ENCODE peak calls at places on chromosomes 5 and 9, in six cellular contexts. One of them, this sample, is unnamed.

GRCh38 chr5:107698286-107698685 is 27.5 kb upstream of the EFNA5 start:
- DNase-seq in breast epithelium: no peak
- DNase-seq in hepatocyte: no peak
- DNase-seq in HFF-Myc: no peak
- DNase-seq in IMR-90: peak
- DNase-seq in A549: no peak
- DNase-seq in this sample: no peak

GRCh38 chr5:134127376-134127861 is 12.9 kb downstream of the TCF7 start:
- DNase-seq in breast epithelium: no peak
- DNase-seq in hepatocyte: no peak
- DNase-seq in HFF-Myc: no peak
- DNase-seq in IMR-90: peak
- DNase-seq in A549: no peak
- DNase-seq in this sample: no peak

GRCh38 chr9:13481274-13481673 is 201.8 kb upstream of the MPDZ start:
- DNase-seq in breast epithelium: no peak
- DNase-seq in hepatocyte: no peak
- DNase-seq in HFF-Myc: no peak
- DNase-seq in IMR-90: no peak
- DNase-seq in A549: no peak
- DNase-seq in this sample: no peak

GRCh38 chr5:176778921-176779465 is 31.4 kb upstream of the UNC5A start:
- DNase-seq in breast epithelium: peak
- DNase-seq in hepatocyte: no peak
- DNase-seq in HFF-Myc: no peak
- DNase-seq in IMR-90: no peak
- DNase-seq in A549: no peak
- DNase-seq in this sample: no peak

GRCh38 chr5:111183064-111183463 is 41.1 kb upstream of the CAMK4 start:
- DNase-seq in breast epithelium: no peak
- DNase-seq in hepatocyte: no peak
- DNase-seq in HFF-Myc: no peak
- DNase-seq in IMR-90: no peak
- DNase-seq in A549: no peak
- DNase-seq in this sample: no peak

GRCh38 chr9:93307468-93308157 is 123.7 kb downstream of the WNK2 start:
- DNase-seq in breast epithelium: no peak
- DNase-seq in hepatocyte: no peak
- DNase-seq in HFF-Myc: no peak
- DNase-seq in IMR-90: no peak
- DNase-seq in A549: no peak
- DNase-seq in this sample: no peak

GRCh38 chr5:172658869-172659513 is 17.9 kb downstream of the NEURL1B start:
- DNase-seq in breast epithelium: no peak
- DNase-seq in hepatocyte: no peak
- DNase-seq in HFF-Myc: no peak
- DNase-seq in IMR-90: peak
- DNase-seq in A549: no peak
- DNase-seq in this sample: no peak

GRCh38 chr5:52988335-52989024 is 672 bp upstream of the ITGA2 start:
- DNase-seq in breast epithelium: no peak
- DNase-seq in hepatocyte: peak
- DNase-seq in HFF-Myc: no peak
- DNase-seq in IMR-90: no peak
- DNase-seq in A549: no peak
- DNase-seq in this sample: no peak

GRCh38 chr9:85045271-85045670 is 375.7 kb downstream of the NTRK2 start:
- DNase-seq in breast epithelium: no peak
- DNase-seq in hepatocyte: no peak
- DNase-seq in HFF-Myc: no peak
- DNase-seq in IMR-90: no peak
- DNase-seq in A549: peak
- DNase-seq in this sample: no peak

GRCh38 chr9:134488251-134488900 is 153.2 kb upstream of the COL5A1 start:
- DNase-seq in breast epithelium: peak
- DNase-seq in hepatocyte: no peak
- DNase-seq in HFF-Myc: no peak
- DNase-seq in IMR-90: no peak
- DNase-seq in A549: no peak
- DNase-seq in this sample: no peak

GRCh38 chr5:139831624-139832023 is 36.0 kb downstream of the PSD2 start:
- DNase-seq in breast epithelium: no peak
- DNase-seq in hepatocyte: no peak
- DNase-seq in HFF-Myc: no peak
- DNase-seq in IMR-90: no peak
- DNase-seq in A549: no peak
- DNase-seq in this sample: no peak

GRCh38 chr9:96462538-96462937 is 12.6 kb downstream of the HABP4 start:
- DNase-seq in breast epithelium: no peak
- DNase-seq in hepatocyte: no peak
- DNase-seq in HFF-Myc: no peak
- DNase-seq in IMR-90: no peak
- DNase-seq in A549: no peak
- DNase-seq in this sample: no peak

GRCh38 chr9:72149231-72149975 is at the start of gene GDA:
- DNase-seq in breast epithelium: no peak
- DNase-seq in hepatocyte: peak
- DNase-seq in HFF-Myc: no peak
- DNase-seq in IMR-90: no peak
- DNase-seq in A549: peak
- DNase-seq in this sample: no peak

GRCh38 chr5:132082329-132083023 is 8.9 kb downstream of the CSF2 start:
- DNase-seq in breast epithelium: no peak
- DNase-seq in hepatocyte: no peak
- DNase-seq in HFF-Myc: no peak
- DNase-seq in IMR-90: no peak
- DNase-seq in A549: no peak
- DNase-seq in this sample: no peak

GRCh38 chr9:105457560-105458294 is 9.9 kb downstream of the FSD1L start:
- DNase-seq in breast epithelium: no peak
- DNase-seq in hepatocyte: no peak
- DNase-seq in HFF-Myc: no peak
- DNase-seq in IMR-90: no peak
- DNase-seq in A549: no peak
- DNase-seq in this sample: no peak

GRCh38 chr5:148858106-148858505 is 31.7 kb downstream of the ADRB2 start:
- DNase-seq in breast epithelium: no peak
- DNase-seq in hepatocyte: no peak
- DNase-seq in HFF-Myc: no peak
- DNase-seq in IMR-90: no peak
- DNase-seq in A549: no peak
- DNase-seq in this sample: no peak

GRCh38 chr5:179817071-179817840 is 3.4 kb upstream of the SQSTM1 start:
- DNase-seq in breast epithelium: no peak
- DNase-seq in hepatocyte: no peak
- DNase-seq in HFF-Myc: no peak
- DNase-seq in IMR-90: no peak
- DNase-seq in A549: no peak
- DNase-seq in this sample: no peak

GRCh38 chr9:128260340-128260739 is 15.5 kb downstream of the GOLGA2 start:
- DNase-seq in breast epithelium: no peak
- DNase-seq in hepatocyte: no peak
- DNase-seq in HFF-Myc: no peak
- DNase-seq in IMR-90: no peak
- DNase-seq in A549: no peak
- DNase-seq in this sample: no peak

GRCh38 chr9:128257907-128258306 is 17.9 kb downstream of the GOLGA2 start:
- DNase-seq in breast epithelium: no peak
- DNase-seq in hepatocyte: no peak
- DNase-seq in HFF-Myc: no peak
- DNase-seq in IMR-90: no peak
- DNase-seq in A549: no peak
- DNase-seq in this sample: no peak

GRCh38 chr9:128258326-128258725 is 17.5 kb downstream of the GOLGA2 start:
- DNase-seq in breast epithelium: no peak
- DNase-seq in hepatocyte: no peak
- DNase-seq in HFF-Myc: no peak
- DNase-seq in IMR-90: no peak
- DNase-seq in A549: no peak
- DNase-seq in this sample: no peak

GRCh38 chr9:128257086-128257825 is 18.6 kb downstream of the GOLGA2 start:
- DNase-seq in breast epithelium: no peak
- DNase-seq in hepatocyte: no peak
- DNase-seq in HFF-Myc: no peak
- DNase-seq in IMR-90: no peak
- DNase-seq in A549: no peak
- DNase-seq in this sample: no peak

GRCh38 chr9:128259156-128259555 is 16.7 kb downstream of the GOLGA2 start:
- DNase-seq in breast epithelium: no peak
- DNase-seq in hepatocyte: no peak
- DNase-seq in HFF-Myc: no peak
- DNase-seq in IMR-90: no peak
- DNase-seq in A549: no peak
- DNase-seq in this sample: no peak
- TF ChIP-seq CTCF in breast epithelium: no peak
- TF ChIP-seq CTCF in hepatocyte: no peak
- TF ChIP-seq CTCF in HFF-Myc: no peak
- TF ChIP-seq CTCF in IMR-90: no peak
- TF ChIP-seq CTCF in A549: no peak
- TF ChIP-seq CTCF in this sample: no peak

GRCh38 chr9:20697021-20697719 is 13.1 kb downstream of the FOCAD start:
- DNase-seq in breast epithelium: no peak
- DNase-seq in hepatocyte: no peak
- DNase-seq in HFF-Myc: no peak
- DNase-seq in IMR-90: no peak
- DNase-seq in A549: no peak
- DNase-seq in this sample: no peak

GRCh38 chr9:20693068-20693467 is 9.0 kb downstream of the FOCAD start:
- DNase-seq in breast epithelium: no peak
- DNase-seq in hepatocyte: peak
- DNase-seq in HFF-Myc: no peak
- DNase-seq in IMR-90: no peak
- DNase-seq in A549: no peak
- DNase-seq in this sample: no peak

GRCh38 chr9:20689833-20690232 is 5.8 kb downstream of the FOCAD start:
- DNase-seq in breast epithelium: no peak
- DNase-seq in hepatocyte: no peak
- DNase-seq in HFF-Myc: no peak
- DNase-seq in IMR-90: no peak
- DNase-seq in A549: no peak
- DNase-seq in this sample: no peak

GRCh38 chr9:20694248-20694647 is 10.2 kb downstream of the FOCAD start:
- DNase-seq in breast epithelium: no peak
- DNase-seq in hepatocyte: no peak
- DNase-seq in HFF-Myc: no peak
- DNase-seq in IMR-90: no peak
- DNase-seq in A549: no peak
- DNase-seq in this sample: no peak

DNA sequence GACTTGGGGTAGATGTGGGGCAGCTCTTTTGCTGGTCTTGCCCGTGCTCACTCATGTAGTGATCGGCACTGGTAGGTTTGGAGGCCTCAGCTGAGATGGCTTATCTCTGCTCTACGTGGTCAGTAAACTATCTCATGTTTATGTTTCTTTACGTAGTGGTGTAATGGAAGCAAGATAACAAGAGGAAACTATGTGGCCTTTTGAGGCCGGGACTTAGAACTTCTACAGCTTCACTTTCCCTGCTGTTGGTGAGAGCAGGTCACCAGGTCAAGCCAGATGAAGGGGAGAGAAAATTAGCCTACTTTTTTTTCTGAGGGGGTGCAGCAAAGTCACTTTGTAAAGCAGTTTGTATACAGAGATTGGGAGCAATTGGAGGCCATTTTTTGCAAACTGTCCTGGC is 8.5 kb downstream of the FOCAD start:
- DNase-seq in breast epithelium: no peak
- DNase-seq in hepatocyte: peak
- DNase-seq in HFF-Myc: no peak
- DNase-seq in IMR-90: peak
- DNase-seq in A549: no peak
- DNase-seq in this sample: no peak
- TF ChIP-seq CTCF in breast epithelium: no peak
- TF ChIP-seq CTCF in hepatocyte: no peak
- TF ChIP-seq CTCF in HFF-Myc: no peak
- TF ChIP-seq CTCF in IMR-90: no peak
- TF ChIP-seq CTCF in A549: no peak
- TF ChIP-seq CTCF in this sample: no peak

DNA sequence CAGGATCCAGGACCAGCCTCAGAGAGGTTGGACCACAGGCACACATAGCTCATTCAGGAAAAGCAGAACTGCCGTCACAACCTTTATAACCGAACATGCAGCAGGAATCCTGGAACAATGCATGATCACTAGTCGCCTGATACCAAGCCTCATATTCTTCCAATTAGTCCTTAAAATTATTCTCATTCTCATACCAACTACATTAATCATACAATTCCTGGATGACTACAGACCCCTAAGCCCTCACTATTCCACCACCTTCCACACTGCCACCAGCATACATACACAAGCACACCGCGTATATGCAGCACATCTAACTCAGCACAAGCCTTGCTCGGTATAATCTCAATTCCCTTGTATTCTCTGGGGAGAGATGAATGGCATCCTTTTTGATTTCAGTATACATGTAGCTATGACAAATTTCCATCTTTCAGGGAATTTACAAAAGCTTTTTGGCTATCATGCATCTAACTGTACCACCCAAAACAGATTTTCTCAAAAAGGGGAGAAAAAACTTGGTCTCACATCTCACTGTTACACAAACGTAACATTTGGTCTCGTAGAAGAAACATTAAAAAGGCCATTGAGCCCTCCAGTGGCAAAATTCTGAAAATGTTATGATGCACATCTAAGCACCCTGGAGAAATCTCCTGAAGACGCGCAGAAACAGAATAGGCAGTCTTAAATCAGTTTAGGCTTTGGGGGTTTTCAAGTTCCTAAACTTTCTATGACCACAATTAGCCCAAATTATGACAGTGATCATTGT is 46.2 kb downstream of the MCTP1 start:
- DNase-seq in breast epithelium: no peak
- DNase-seq in hepatocyte: no peak
- DNase-seq in HFF-Myc: no peak
- DNase-seq in IMR-90: peak
- DNase-seq in A549: peak
- DNase-seq in this sample: no peak
- TF ChIP-seq CTCF in breast epithelium: no peak
- TF ChIP-seq CTCF in hepatocyte: peak
- TF ChIP-seq CTCF in HFF-Myc: no peak
- TF ChIP-seq CTCF in IMR-90: no peak
- TF ChIP-seq CTCF in A549: peak
- TF ChIP-seq CTCF in this sample: no peak

GRCh38 chr9:136977223-136978072 is at the start of gene PTGDS:
- DNase-seq in breast epithelium: no peak
- DNase-seq in hepatocyte: no peak
- DNase-seq in HFF-Myc: no peak
- DNase-seq in IMR-90: peak
- DNase-seq in A549: no peak
- DNase-seq in this sample: no peak

GRCh38 chr9:136980669-136981478 is 1.9 kb upstream of the LCNL1 start:
- DNase-seq in breast epithelium: no peak
- DNase-seq in hepatocyte: no peak
- DNase-seq in HFF-Myc: no peak
- DNase-seq in IMR-90: no peak
- DNase-seq in A549: no peak
- DNase-seq in this sample: no peak

GRCh38 chr9:136978865-136979544 is 1.7 kb downstream of the PTGDS start:
- DNase-seq in breast epithelium: no peak
- DNase-seq in hepatocyte: no peak
- DNase-seq in HFF-Myc: no peak
- DNase-seq in IMR-90: no peak
- DNase-seq in A549: no peak
- DNase-seq in this sample: no peak

GRCh38 chr9:136979769-136980587 is 2.7 kb downstream of the PTGDS start:
- DNase-seq in breast epithelium: no peak
- DNase-seq in hepatocyte: no peak
- DNase-seq in HFF-Myc: no peak
- DNase-seq in IMR-90: no peak
- DNase-seq in A549: no peak
- DNase-seq in this sample: no peak

GRCh38 chr9:136978073-136978864 is 965 bp downstream of the PTGDS start:
- DNase-seq in breast epithelium: peak
- DNase-seq in hepatocyte: peak
- DNase-seq in HFF-Myc: no peak
- DNase-seq in IMR-90: peak
- DNase-seq in A549: peak
- DNase-seq in this sample: no peak
- TF ChIP-seq CTCF in breast epithelium: no peak
- TF ChIP-seq CTCF in hepatocyte: no peak
- TF ChIP-seq CTCF in HFF-Myc: no peak
- TF ChIP-seq CTCF in IMR-90: no peak
- TF ChIP-seq CTCF in A549: no peak
- TF ChIP-seq CTCF in this sample: no peak

This sample was measured in omental fat pad.